ENCODE peak calls at places on chromosomes 3 and 15, in five cellular contexts. W, E, L, J and I are unnamed samples.

GRCh38 chr3:60756231-60756630 is 495.0 kb downstream of the FHIT start:
- DNase-seq in L (no peak), J (no peak), E (no peak), W (no peak), I (no peak)

GRCh38 chr15:69524850-69525249 is 72.2 kb downstream of the RPLP1 start:
- DNase-seq in E (no peak), L (no peak), J (no peak), W (peak; percentile 39), I (peak; percentile 18)

GRCh38 chr3:13172644-13173013 is 99.4 kb upstream of the IQSEC1 start:
- DNase-seq in W (no peak), J (no peak), L (no peak), E (no peak), I (no peak)

GRCh38 chr3:97914390-97914789 is 57.8 kb downstream of the RIOX2 start:
- DNase-seq in W (no peak), L (no peak), E (no peak), J (no peak), I (no peak)

GRCh38 chr15:40399370-40399769 is 6.2 kb upstream of the IVD start:
- DNase-seq in E (no peak), L (no peak), W (no peak), J (no peak), I (no peak)

GRCh38 chr3:136078421-136079364 is 113.2 kb downstream of the PPP2R3A start:
- DNase-seq in W (no peak), L (peak; percentile 37), E (no peak), J (peak; percentile 12), I (no peak)

GRCh38 chr3:12296511-12296910 is 7.6 kb downstream of the PPARG start:
- DNase-seq in E (no peak), J (no peak), W (no peak), L (no peak), I (no peak)

GRCh38 chr15:63490345-63491034 is 13.9 kb upstream of the USP3 start:
- DNase-seq in E (no peak), J (no peak), W (no peak), L (no peak), I (no peak)

GRCh38 chr15:70855764-70856163 is 1.8 kb upstream of the LARP6 start:
- DNase-seq in W (no peak), J (no peak), E (no peak), L (no peak), I (no peak)

GRCh38 chr15:89335289-89336041 is 841 bp upstream of the POLG start:
- DNase-seq in E (peak; percentile 45), W (peak; percentile 35), L (no peak), J (peak; percentile 52), I (no peak)

GRCh38 chr3:27606537-27606936 is 115.6 kb downstream of the EOMES start:
- DNase-seq in W (no peak), E (no peak), L (no peak), J (no peak), I (no peak)

GRCh38 chr15:71572452-71573053 is 237.8 kb upstream of the NR2E3 start:
- DNase-seq in E (peak; percentile 16), L (no peak), J (no peak), W (no peak), I (no peak)

GRCh38 chr3:184663756-184664155 is 48.1 kb downstream of the MAGEF1 start:
- DNase-seq in E (no peak), J (no peak), L (no peak), W (no peak), I (no peak)

GRCh38 chr3:11001020-11001657 is 8.6 kb downstream of the SLC6A1 start:
- DNase-seq in J (no peak), L (no peak), W (peak; percentile 63), E (no peak), I (no peak)

GRCh38 chr3:9916346-9916733 is 558 bp upstream of the IL17RC start:
- DNase-seq in W (no peak), E (no peak), J (no peak), L (no peak), I (no peak)

GRCh38 chr15:39685999-39686613 is 96.5 kb downstream of the FSIP1 start:
- DNase-seq in J (peak; percentile 1), E (peak; percentile 21), L (peak; percentile 40), W (no peak), I (peak; percentile 15)

GRCh38 chr15:58179206-58179605 is 41.0 kb downstream of the AQP9 start:
- DNase-seq in J (no peak), L (no peak), W (no peak), E (no peak), I (no peak)